ENCODE peak calls at places on chromosomes 4 and X, in six cellular contexts. One of them, this sample, is unnamed.

GRCh38 chrX:37350034-37350365 is 836 bp downstream of the PRRG1 start:
- DNase-seq in PC-9: no peak
- DNase-seq in HEK293T: peak; percentile 17
- DNase-seq in left cardiac atrium: peak; percentile 21
- DNase-seq in M059J: peak; percentile 51
- DNase-seq in astrocyte of the cerebellum: no peak
- DNase-seq in this sample: no peak

GRCh38 chrX:13177921-13178320 is 133.5 kb upstream of the FAM9C start:
- DNase-seq in PC-9: no peak
- DNase-seq in HEK293T: no peak
- DNase-seq in left cardiac atrium: no peak
- DNase-seq in M059J: no peak
- DNase-seq in astrocyte of the cerebellum: no peak
- DNase-seq in this sample: no peak

GRCh38 chrX:17187301-17187836 is 187.6 kb upstream of the NHS start:
- DNase-seq in PC-9: no peak
- DNase-seq in HEK293T: no peak
- DNase-seq in left cardiac atrium: no peak
- DNase-seq in M059J: no peak
- DNase-seq in astrocyte of the cerebellum: no peak
- DNase-seq in this sample: no peak

GRCh38 chr4:151658959-151659593 is 101.7 kb downstream of the GATB start:
- DNase-seq in PC-9: no peak
- DNase-seq in HEK293T: no peak
- DNase-seq in left cardiac atrium: no peak
- DNase-seq in M059J: peak; percentile 39
- DNase-seq in astrocyte of the cerebellum: no peak
- DNase-seq in this sample: no peak

GRCh38 chr4:173990126-173990878 is 293.2 kb downstream of the FBXO8 start:
- DNase-seq in PC-9: no peak
- DNase-seq in HEK293T: peak; percentile 34
- DNase-seq in left cardiac atrium: no peak
- DNase-seq in M059J: peak; percentile 27
- DNase-seq in astrocyte of the cerebellum: peak; percentile 22
- DNase-seq in this sample: no peak

GRCh38 chr4:139876328-139876941 is 210.8 kb downstream of the MGST2 start:
- DNase-seq in PC-9: no peak
- DNase-seq in HEK293T: no peak
- DNase-seq in left cardiac atrium: no peak
- DNase-seq in M059J: no peak
- DNase-seq in astrocyte of the cerebellum: no peak
- DNase-seq in this sample: no peak

GRCh38 chr4:159048166-159048886 is 54.6 kb upstream of the RAPGEF2 start:
- DNase-seq in PC-9: no peak
- DNase-seq in HEK293T: peak; percentile 55
- DNase-seq in left cardiac atrium: peak; percentile 77
- DNase-seq in M059J: peak; percentile 62
- DNase-seq in astrocyte of the cerebellum: peak; percentile 78
- DNase-seq in this sample: no peak

GRCh38 chrX:53930513-53931380 is 113.5 kb downstream of the PHF8 start:
- DNase-seq in PC-9: no peak
- DNase-seq in HEK293T: no peak
- DNase-seq in left cardiac atrium: no peak
- DNase-seq in M059J: peak; percentile 47
- DNase-seq in astrocyte of the cerebellum: peak; percentile 4
- DNase-seq in this sample: no peak

This sample was measured in DMS 273 treated with DMSO at 0.1 percent for 48 hours.